ENCODE peak calls at places on chromosomes 5 and 9, in five cellular contexts. P is lower leg skin, F is cardiac fibroblast, B is left lung, S is fibroblast of lung. N is an unnamed sample.

GRCh38 chr9:134293576-134294227 is 32.6 kb upstream of the RXRA start:
- DNase-seq in P (no peak), F (no peak), B (no peak), S (peak), N (no peak)

GRCh38 chr5:168104811-168105481 is 186.5 kb upstream of the WWC1 start:
- DNase-seq in P (no peak), F (no peak), B (no peak), S (no peak), N (peak)

GRCh38 chr5:4083591-4084337 is 488.1 kb downstream of the IRX1 start:
- DNase-seq in P (peak), F (peak), B (no peak), S (no peak), N (no peak)

GRCh38 chr9:132187006-132187760 is 25.3 kb downstream of the NTNG2 start:
- DNase-seq in P (no peak), F (peak), B (no peak), S (no peak), N (no peak)

GRCh38 chr5:115246361-115246991 is 16.2 kb downstream of the PGGT1B start:
- DNase-seq in P (no peak), F (peak), B (no peak), S (peak), N (peak)

GRCh38 chr5:54541823-54542783 is 24.5 kb downstream of the SNX18 start:
- DNase-seq in P (peak), F (no peak), B (no peak), S (no peak), N (no peak)

GRCh38 chr9:133989554-133990365 is 2.4 kb downstream of the VAV2 start:
- DNase-seq in P (no peak), F (no peak), B (peak), S (no peak), N (no peak)

GRCh38 chr5:87170799-87171198 is 96.9 kb upstream of the RASA1 start:
- DNase-seq in P (no peak), F (no peak), B (no peak), S (no peak), N (no peak)

GRCh38 chr5:14706615-14707021 is 42.1 kb downstream of the OTULIN start:
- DNase-seq in P (no peak), F (peak), B (no peak), S (peak), N (peak)

GRCh38 chr9:124297553-124297905 is 39.8 kb downstream of the NEK6 start:
- DNase-seq in P (peak), F (peak), B (peak), S (peak), N (peak)

GRCh38 chr9:134227451-134228411 is 63.4 kb upstream of the RNU6ATAC start:
- DNase-seq in P (no peak), F (no peak), B (no peak), S (no peak), N (no peak)

GRCh38 chr9:113356686-113357292 is 7.4 kb downstream of the BSPRY start:
- DNase-seq in P (peak), F (no peak), B (no peak), S (no peak), N (no peak)

GRCh38 chr5:171316258-171317121 is 7.4 kb downstream of the TLX3 start:
- DNase-seq in P (peak), F (no peak), B (no peak), S (peak), N (peak)

GRCh38 chr5:80299601-80300000 is 20.2 kb upstream of the SPZ1 start:
- DNase-seq in P (no peak), F (no peak), B (no peak), S (no peak), N (no peak)

GRCh38 chr5:103473725-103474124 is 88.9 kb downstream of the NUDT12 start:
- DNase-seq in P (no peak), F (peak), B (no peak), S (peak), N (no peak)

GRCh38 chr9:106731910-106732309 is 131.1 kb upstream of the ZNF462 start:
- DNase-seq in P (no peak), F (no peak), B (no peak), S (no peak), N (no peak)

GRCh38 chr5:174734571-174735497 is 10.5 kb downstream of the MSX2 start:
- DNase-seq in P (no peak), F (no peak), B (no peak), S (no peak), N (no peak)

GRCh38 chr9:75238311-75238976 is 150.1 kb downstream of the OSTF1 start:
- DNase-seq in P (no peak), F (peak), B (peak), S (peak), N (peak)

GRCh38 chr5:170628691-170629565 is 125.1 kb downstream of the KCNIP1 start:
- DNase-seq in P (peak), F (no peak), B (no peak), S (no peak), N (no peak)

GRCh38 chr9:70389642-70390266 is 24.7 kb downstream of the KLF9 start:
- DNase-seq in P (no peak), F (peak), B (no peak), S (peak), N (peak)

GRCh38 chr5:137032929-137033328 is 466.2 kb downstream of the SPOCK1 start:
- DNase-seq in P (no peak), F (peak), B (no peak), S (no peak), N (no peak)

GRCh38 chr5:2579126-2579525 is 172.4 kb downstream of the IRX2 start:
- DNase-seq in P (peak), F (no peak), B (no peak), S (no peak), N (no peak)

GRCh38 chr9:128245293-128246151 is 30.3 kb downstream of the GOLGA2 start:
- DNase-seq in P (peak), F (peak), B (peak), S (peak), N (peak)

GRCh38 chr5:38613992-38614836 is 57.8 kb upstream of the LIFR start:
- DNase-seq in P (no peak), F (no peak), B (peak), S (no peak), N (no peak)

GRCh38 chr5:157384971-157385709 is 74.9 kb upstream of the NIPAL4 start:
- DNase-seq in P (no peak), F (peak), B (no peak), S (peak), N (peak)

GRCh38 chr9:118967901-118968300 is 401.3 kb downstream of the BRINP1 start:
- DNase-seq in P (no peak), F (no peak), B (no peak), S (no peak), N (no peak)

GRCh38 chr9:106868565-106868964 is 5.6 kb downstream of the ZNF462 start:
- DNase-seq in P (no peak), F (peak), B (no peak), S (peak), N (no peak)

GRCh38 chr9:72213906-72214305 is 64.7 kb downstream of the GDA start:
- DNase-seq in P (no peak), F (no peak), B (no peak), S (no peak), N (no peak)

GRCh38 chr5:157554180-157555030 is 21.2 kb downstream of the ADAM19 start:
- DNase-seq in P (no peak), F (no peak), B (no peak), S (no peak), N (no peak)

GRCh38 chr5:95762681-95763041 is 31.5 kb downstream of the RHOBTB3 start:
- DNase-seq in P (no peak), F (no peak), B (no peak), S (no peak), N (no peak)

GRCh38 chr5:40465416-40465815 is 214.3 kb upstream of the PTGER4 start:
- DNase-seq in P (no peak), F (no peak), B (no peak), S (no peak), N (no peak)

GRCh38 chr5:30605693-30606268 is 587.7 kb upstream of the CDH6 start:
- DNase-seq in P (no peak), F (no peak), B (no peak), S (no peak), N (no peak)

GRCh38 chr5:77015938-77016569 is 14.2 kb upstream of the AGGF1 start:
- DNase-seq in P (no peak), F (peak), B (no peak), S (peak), N (peak)

GRCh38 chr5:134533115-134533815 is 7.8 kb downstream of the JADE2 start:
- DNase-seq in P (peak), F (peak), B (peak), S (no peak), N (no peak)

GRCh38 chr5:57816108-57816507 is 333.5 kb upstream of the ACTBL2 start:
- DNase-seq in P (no peak), F (peak), B (no peak), S (peak), N (peak)

GRCh38 chr9:86713970-86714369 is 233.3 kb downstream of the GAS1 start:
- DNase-seq in P (no peak), F (peak), B (no peak), S (no peak), N (peak)

GRCh38 chr5:424259-425110 is 18.5 kb upstream of the EXOC3 start:
- DNase-seq in P (peak), F (no peak), B (no peak), S (no peak), N (no peak)

GRCh38 chr5:426392-426976 is 16.5 kb upstream of the EXOC3 start:
- DNase-seq in P (no peak), F (no peak), B (no peak), S (no peak), N (no peak)

GRCh38 chr5:427415-428087 is 15.4 kb upstream of the EXOC3 start:
- DNase-seq in P (peak), F (no peak), B (no peak), S (no peak), N (no peak)

GRCh38 chr5:423626-424258 is 19.2 kb upstream of the EXOC3 start:
- DNase-seq in P (peak), F (no peak), B (no peak), S (no peak), N (no peak)

GRCh38 chr5:425714-426113 is 17.3 kb upstream of the EXOC3 start:
- DNase-seq in P (no peak), F (peak), B (no peak), S (peak), N (no peak)
- TF ChIP-seq CTCF in P (no peak), F (no peak), B (no peak), S (peak), N (no peak)

DNA sequence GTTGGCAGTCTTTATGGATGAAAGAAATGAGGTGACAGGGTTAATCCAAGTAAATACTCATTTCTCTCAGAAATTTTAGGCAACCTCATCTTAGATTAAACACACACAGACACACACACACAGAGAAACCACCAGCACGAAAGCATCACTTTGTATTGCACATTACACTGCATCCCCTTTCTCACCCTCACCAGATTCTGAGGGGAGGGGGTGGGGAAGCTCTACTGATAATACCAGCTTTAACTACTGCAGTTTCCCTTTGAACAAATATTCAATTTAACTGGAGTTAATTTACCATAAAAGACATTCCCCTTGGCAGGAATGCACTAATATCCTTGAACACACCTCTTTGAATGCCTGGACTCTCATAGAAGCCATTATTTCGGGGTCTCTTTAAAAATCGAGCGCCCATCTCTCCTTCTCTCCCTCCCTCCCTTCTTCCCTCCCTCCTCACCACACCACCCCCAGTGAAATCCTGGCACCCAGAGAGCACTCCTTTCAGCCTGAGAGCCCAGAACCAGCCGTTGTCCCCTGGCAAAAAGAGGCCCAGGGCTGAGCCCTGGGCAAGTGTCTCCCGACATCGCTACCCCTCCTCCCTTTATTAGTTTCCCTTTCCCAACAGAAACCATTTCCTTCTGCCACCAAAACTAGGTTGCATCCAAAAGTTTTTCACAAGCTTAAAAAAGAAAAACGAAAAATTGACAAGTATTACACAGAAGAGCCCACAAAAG is 2.8 kb upstream of the NFIB start:
- DNase-seq in P (no peak), F (peak), B (no peak), S (no peak), N (no peak)
- H3K4me3 ChIP-seq in P (no peak), F (peak), B (peak), S (peak), N (no peak)

GRCh38 chr9:24051587-24051986 is 225.5 kb upstream of the ELAVL2 start:
- DNase-seq in P (no peak), F (no peak), B (no peak), S (no peak), N (no peak)
- TF ChIP-seq CTCF in P (no peak), F (no peak), B (no peak), S (no peak), N (no peak)

GRCh38 chr5:142506046-142506445 is 179.8 kb downstream of the FGF1 start:
- DNase-seq in P (no peak), F (peak), B (no peak), S (no peak), N (peak)
- H3K4me3 ChIP-seq in P (no peak), F (no peak), B (no peak), S (no peak), N (no peak)

GRCh38 chr9:130320697-130321080 is 55.1 kb downstream of the HMCN2 start:
- DNase-seq in P (no peak), F (no peak), B (no peak), S (no peak), N (no peak)
- TF ChIP-seq CTCF in P (no peak), F (peak), B (no peak), S (no peak), N (peak)